ENCODE peak calls at places on chromosomes 2 and 18, in nine cellular contexts. I is IMR-90, P is astrocyte of the spinal cord, M is fibroblast of mammary gland, C is epithelial cell of esophagus, L is foreskin fibroblast, V is H9, O is mucosa of descending colon, A is Calu3. N is an unnamed sample.

GRCh38 chr18:73283788-73284187 is 416.0 kb upstream of the NETO1 start:
- DNase-seq in L (peak), V (no peak), O (no peak), M (peak), I (peak), P (peak), A (no peak), C (no peak), N (peak)

GRCh38 chr18:76367168-76367785 is 127.8 kb downstream of the ZNF516 start:
- DNase-seq in A (no peak), V (no peak), O (no peak), I (no peak), L (no peak), C (no peak), P (no peak), M (no peak), N (no peak)

GRCh38 chr2:128642316-128642715 is 323.6 kb upstream of the HS6ST1 start:
- DNase-seq in A (no peak), C (no peak), I (no peak), V (peak), L (no peak), P (no peak), M (no peak), O (no peak), N (no peak)

GRCh38 chr2:38178556-38179419 is 102.8 kb upstream of the CYP1B1 start:
- DNase-seq in I (peak), C (peak), P (peak), O (no peak), V (no peak), A (peak), M (peak), L (peak), N (peak)

GRCh38 chr2:215848146-215848545 is 165.2 kb downstream of the MREG start:
- DNase-seq in M (no peak), V (no peak), L (no peak), O (no peak), I (no peak), P (no peak), C (no peak), A (no peak), N (no peak)

GRCh38 chr2:215780313-215780712 is 233.0 kb downstream of the MREG start:
- DNase-seq in C (no peak), I (no peak), O (no peak), L (no peak), M (no peak), V (no peak), A (no peak), P (no peak), N (no peak)

GRCh38 chr2:43100883-43101662 is 125.3 kb downstream of the ZFP36L2 start:
- DNase-seq in L (peak), C (peak), V (peak), M (no peak), I (peak), A (peak), P (peak), O (no peak), N (no peak)

GRCh38 chr2:218879881-218880748 is 537 bp upstream of the WNT10A start:
- DNase-seq in P (no peak), V (peak), M (no peak), O (peak), I (no peak), L (no peak), A (peak), C (no peak), N (no peak)

GRCh38 chr2:189515264-189515663 is 65.3 kb downstream of the SLC40A1 start:
- DNase-seq in P (peak), A (no peak), O (no peak), I (peak), C (no peak), V (no peak), M (no peak), L (no peak), N (no peak)

GRCh38 chr2:75513616-75514170 is 47.0 kb downstream of the EVA1A start:
- DNase-seq in C (peak), P (peak), V (no peak), L (no peak), M (no peak), A (no peak), O (no peak), I (no peak), N (no peak)

GRCh38 chr2:149877913-149878312 is 290.3 kb upstream of the MMADHC start:
- DNase-seq in M (peak), P (peak), L (peak), I (peak), C (peak), V (no peak), O (no peak), A (peak), N (peak)

GRCh38 chr2:113966171-113966570 is 76.3 kb downstream of the ACTR3 start:
- DNase-seq in M (no peak), V (no peak), O (no peak), P (no peak), I (no peak), A (no peak), L (no peak), C (no peak), N (no peak)

GRCh38 chr2:233531880-233532458 is 34.6 kb downstream of the USP40 start:
- DNase-seq in I (no peak), O (no peak), M (no peak), L (no peak), C (no peak), A (no peak), P (no peak), V (peak), N (no peak)

GRCh38 chr2:234879671-234880455 is 72.0 kb upstream of the SH3BP4 start:
- DNase-seq in P (peak), A (no peak), C (peak), O (no peak), V (peak), M (peak), L (peak), I (peak), N (peak)

GRCh38 chr2:88187927-88188326 is 17.8 kb downstream of the THNSL2 start:
- DNase-seq in P (no peak), A (no peak), M (no peak), O (no peak), C (peak), L (no peak), I (no peak), V (peak), N (no peak)

GRCh38 chr18:50280707-50281294 is 522 bp downstream of the MBD1 start:
- DNase-seq in A (no peak), V (no peak), P (no peak), C (no peak), L (no peak), M (no peak), O (no peak), I (no peak), N (no peak)

GRCh38 chr2:129796216-129796615 is 183.2 kb upstream of the RAB6C start:
- DNase-seq in L (no peak), C (no peak), M (no peak), O (no peak), A (no peak), P (no peak), I (no peak), V (no peak), N (no peak)

GRCh38 chr18:9094307-9095226 is 7.9 kb upstream of the NDUFV2 start:
- DNase-seq in A (peak), I (peak), V (no peak), O (no peak), M (peak), C (peak), P (peak), L (peak), N (peak)

DNA sequence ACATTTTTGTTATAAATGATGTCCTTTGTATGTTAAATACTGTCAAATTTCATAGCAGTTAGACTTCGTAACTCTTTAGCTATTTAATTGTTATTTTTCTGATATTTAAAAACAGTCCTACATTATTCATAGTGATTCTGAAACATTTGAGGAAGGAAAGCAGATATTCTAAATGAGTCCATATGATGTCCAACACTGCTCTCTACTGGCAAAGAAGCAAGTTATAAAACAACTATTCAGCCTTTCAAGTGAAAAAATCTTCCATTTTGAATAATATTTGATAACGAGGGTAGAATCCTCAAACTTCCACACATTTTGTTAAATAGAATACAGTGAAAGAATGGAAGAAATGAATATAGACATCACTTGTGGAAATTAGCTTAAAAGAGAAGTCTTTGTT is 220.8 kb downstream of the GULP1 start:
- DNase-seq in C (peak), I (peak), P (peak), V (no peak), L (peak), O (no peak), M (peak), A (no peak), N (peak)
- TF ChIP-seq CTCF in C (peak), I (peak), P (peak), V (peak), L (peak), O (no peak), M (peak), A (no peak), N (peak)

DNA sequence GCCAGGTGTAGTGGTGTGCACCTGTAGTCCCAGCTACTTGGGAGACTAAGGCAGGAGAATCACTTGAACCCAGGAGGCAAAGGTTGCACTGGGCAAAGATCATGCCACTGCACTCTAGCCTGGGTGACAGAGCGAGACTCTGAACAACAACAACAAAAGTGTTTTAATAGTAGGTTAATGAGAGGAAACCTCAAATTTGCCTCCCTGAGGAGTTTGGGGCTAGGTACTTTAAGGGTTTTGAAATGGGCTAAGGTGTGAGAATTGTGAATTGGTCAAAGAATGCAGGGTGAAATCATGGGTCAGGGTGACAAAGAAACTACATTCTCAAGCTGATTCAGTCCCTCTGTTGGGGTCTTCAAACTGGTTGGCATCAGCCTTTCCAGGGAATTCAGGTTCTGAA is 60.7 kb upstream of the BOD1L2 start:
- DNase-seq in I (no peak), A (no peak), P (no peak), C (no peak), L (no peak), V (no peak), M (no peak), O (no peak), N (no peak)
- TF ChIP-seq CTCF in I (no peak), A (no peak), P (no peak), C (no peak), L (no peak), V (no peak), M (no peak), O (no peak), N (no peak)

GRCh38 chr2:19312949-19313348 is 45.5 kb downstream of the OSR1 start:
- DNase-seq in I (peak), M (peak), L (peak), O (no peak), A (peak), P (peak), C (peak), V (no peak), N (peak)
- TF ChIP-seq CTCF in I (peak), M (peak), L (peak), O (no peak), A (no peak), P (peak), C (peak), V (peak), N (peak)

GRCh38 chr2:40554665-40555294 is 102.9 kb upstream of the SLC8A1 start:
- DNase-seq in I (peak), M (peak), P (peak), O (peak), V (peak), C (peak), L (peak), A (peak), N (peak)
- TF ChIP-seq CTCF in I (peak), M (peak), P (peak), O (peak), V (peak), C (peak), L (peak), A (peak), N (peak)

GRCh38 chr2:18118703-18119102 is 240.2 kb downstream of the KCNS3 start:
- DNase-seq in P (peak), L (peak), M (peak), C (no peak), I (peak), O (no peak), A (no peak), V (no peak), N (no peak)

GRCh38 chr2:18119883-18120282 is 241.4 kb downstream of the KCNS3 start:
- DNase-seq in C (no peak), A (no peak), P (peak), M (peak), I (peak), O (peak), V (no peak), L (peak), N (peak)

GRCh38 chr2:18123211-18123570 is 244.7 kb downstream of the KCNS3 start:
- DNase-seq in A (no peak), I (no peak), V (no peak), P (no peak), C (no peak), O (no peak), L (no peak), M (no peak), N (no peak)

GRCh38 chr2:18122544-18123210 is 244.2 kb downstream of the KCNS3 start:
- DNase-seq in P (no peak), I (no peak), M (no peak), C (no peak), V (no peak), A (no peak), L (no peak), O (no peak), N (no peak)

GRCh38 chr2:18117592-18117991 is 239.1 kb downstream of the KCNS3 start:
- DNase-seq in L (peak), M (peak), I (peak), A (peak), O (peak), V (peak), P (peak), C (peak), N (peak)
- TF ChIP-seq CTCF in L (peak), M (peak), I (peak), A (peak), O (peak), V (peak), P (peak), C (peak), N (peak)

GRCh38 chr2:168157070-168157469 is 90.3 kb downstream of the STK39 start:
- DNase-seq in M (no peak), A (no peak), I (no peak), P (no peak), L (no peak), O (no peak), C (no peak), V (no peak), N (no peak)

GRCh38 chr2:168159754-168160585 is 87.4 kb downstream of the STK39 start:
- DNase-seq in C (no peak), L (no peak), M (no peak), V (no peak), P (no peak), O (no peak), I (no peak), A (no peak), N (no peak)

GRCh38 chr2:168157926-168158325 is 89.5 kb downstream of the STK39 start:
- DNase-seq in P (no peak), I (no peak), V (no peak), C (peak), A (no peak), L (no peak), M (no peak), O (no peak), N (peak)

GRCh38 chr2:168156661-168157060 is 90.7 kb downstream of the STK39 start:
- DNase-seq in C (peak), L (peak), M (peak), O (peak), V (no peak), P (peak), I (peak), A (no peak), N (peak)

GRCh38 chr2:168160897-168161296 is 86.5 kb downstream of the STK39 start:
- DNase-seq in M (peak), C (peak), L (no peak), V (peak), A (no peak), P (no peak), I (no peak), O (no peak), N (no peak)
- TF ChIP-seq CTCF in M (peak), C (peak), L (no peak), V (peak), A (no peak), P (peak), I (peak), O (no peak), N (peak)

DNA sequence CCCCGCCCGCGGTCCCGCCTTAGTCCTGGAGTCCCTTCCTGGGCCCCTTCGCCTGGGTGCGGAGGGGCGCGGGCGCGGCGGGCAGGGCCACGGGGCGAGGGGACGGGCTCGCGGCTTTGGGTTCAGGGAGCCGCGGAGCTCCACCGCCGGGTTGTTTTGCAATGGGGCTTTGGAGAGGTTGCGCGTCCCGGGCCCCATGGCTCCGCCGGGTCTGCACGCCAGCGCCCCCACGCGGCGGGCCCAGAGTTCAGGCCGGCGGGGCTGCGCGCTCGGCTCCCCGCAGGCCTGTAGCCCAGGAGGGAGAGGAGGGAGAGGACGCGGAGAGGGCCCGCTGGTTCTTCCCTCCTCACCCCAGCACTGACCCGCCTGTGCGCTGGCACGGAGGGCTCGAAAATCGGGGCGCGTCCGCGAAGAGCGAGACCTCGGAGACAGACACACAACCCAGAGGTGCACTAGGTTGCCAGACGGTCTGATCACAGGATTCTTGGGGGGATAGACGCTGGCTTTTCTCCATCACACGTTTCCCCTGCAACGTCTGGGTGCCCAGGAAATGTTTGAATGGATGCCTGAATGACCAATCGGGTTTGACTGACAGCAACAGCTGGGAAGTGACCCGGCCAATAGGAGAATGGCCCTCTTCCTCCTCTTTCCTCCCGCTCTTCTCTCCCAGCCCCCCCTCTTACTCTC is 4.9 kb upstream of the SIX2 start:
- DNase-seq in C (peak), P (peak), L (peak), A (no peak), O (peak), I (no peak), M (peak), V (peak), N (peak)
- TF ChIP-seq CTCF in C (peak), P (peak), L (peak), A (no peak), O (peak), I (peak), M (no peak), V (peak), N (peak)

DNA sequence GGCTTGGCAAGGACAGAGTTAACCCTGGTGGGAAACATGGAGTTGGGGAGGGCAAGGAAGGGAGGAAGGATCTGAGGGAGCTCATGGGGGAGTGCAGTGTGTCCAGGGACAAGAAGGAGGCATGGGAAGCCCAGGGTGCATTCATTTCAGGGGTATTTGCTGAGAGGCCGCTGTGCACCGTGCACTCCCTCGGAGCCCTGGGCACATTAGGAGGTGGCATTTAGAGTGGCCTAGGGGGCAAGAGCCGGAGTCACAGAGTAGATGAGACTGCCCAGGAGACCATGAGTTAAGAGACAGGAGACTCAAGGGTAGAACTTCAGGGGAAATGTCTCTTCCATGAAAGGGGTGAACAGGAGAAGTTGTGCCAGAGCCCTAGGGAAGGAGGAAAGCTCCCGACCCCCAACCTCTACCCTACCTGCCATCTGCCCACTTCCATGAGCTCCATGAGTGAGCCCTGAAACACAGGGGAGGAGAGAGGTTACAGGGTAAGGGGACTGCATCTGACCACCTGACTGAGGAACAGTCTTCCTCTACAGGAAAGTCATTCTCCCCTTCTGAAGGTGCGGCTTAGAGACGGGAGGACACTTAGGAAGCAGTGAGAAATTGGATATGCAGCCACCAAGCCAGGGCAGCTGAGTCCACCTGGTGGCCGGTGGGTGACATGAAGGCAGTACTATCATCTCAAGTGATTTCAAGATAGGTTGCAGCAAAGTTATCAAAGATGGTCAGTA is 58.5 kb upstream of the COPS8 start:
- DNase-seq in V (peak), I (peak), L (peak), A (peak), M (peak), O (peak), P (peak), C (peak), N (peak)
- TF ChIP-seq CTCF in V (peak), I (peak), L (peak), A (peak), M (peak), O (peak), P (peak), C (peak), N (peak)

DNA sequence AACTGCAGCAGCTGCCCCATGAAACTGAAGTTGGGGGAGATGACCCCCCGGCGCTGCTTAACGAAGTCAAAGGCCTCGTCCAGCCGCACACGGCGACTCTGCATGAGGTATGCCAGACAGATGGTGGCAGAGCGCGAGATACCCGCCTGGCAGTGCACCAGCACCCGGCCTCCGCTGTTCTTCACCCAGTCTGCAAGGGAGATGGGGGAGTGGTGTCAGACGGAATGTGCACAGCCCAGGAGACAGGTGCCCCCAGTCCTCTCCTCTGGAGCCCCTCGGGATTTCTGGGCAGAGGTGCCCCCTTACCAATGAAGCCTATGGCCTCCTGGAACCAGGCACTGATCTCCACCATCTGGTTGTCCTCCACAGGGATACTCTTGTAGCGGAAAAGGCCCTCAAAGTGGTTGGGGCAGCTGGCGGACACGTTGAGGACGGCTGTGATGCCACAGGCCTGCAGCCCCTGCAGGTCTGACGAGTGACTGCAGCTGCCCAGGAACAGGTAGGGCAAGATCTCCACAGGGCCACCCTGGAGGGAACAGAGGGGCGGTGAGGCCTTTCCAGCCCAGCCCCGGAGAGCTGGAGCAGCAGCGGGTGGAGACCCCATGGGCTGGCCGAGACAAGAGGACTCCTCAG is 1.3 kb downstream of the DUSP2 start:
- DNase-seq in C (peak), M (no peak), P (no peak), O (peak), A (peak), L (no peak), V (peak), I (no peak), N (no peak)
- TF ChIP-seq CTCF in C (peak), M (no peak), P (no peak), O (no peak), A (peak), L (no peak), V (peak), I (no peak), N (no peak)